ENCODE peak calls at places on chromosomes 16 and 17, in ten cellular contexts. G is MM.1S, M is neural progenitor cell, P is GM23248, Z is neuronal stem cell, C is fibroblast of lung, E is Karpas-422, B is colonic mucosa, S is endodermal cell, V is adipocyte. W is an unnamed sample.

GRCh38 chr17:77863814-77864161 is 94.7 kb upstream of the TNRC6C start:
- DNase-seq in G (peak), M (no peak), P (peak), Z (no peak), C (no peak), E (no peak), B (peak), S (peak), V (no peak), W (no peak)

GRCh38 chr16:31427441-31428276 is 501 bp downstream of the COX6A2 start:
- DNase-seq in G (no peak), M (no peak), P (peak), Z (no peak), C (peak), E (no peak), B (peak), S (peak), V (no peak), W (no peak)

GRCh38 chr16:57113042-57113453 is 20.7 kb downstream of the CPNE2 start:
- DNase-seq in G (no peak), M (no peak), P (peak), Z (no peak), C (peak), E (no peak), B (no peak), S (no peak), V (peak), W (no peak)

GRCh38 chr16:69311533-69312388 is 611 bp downstream of the VPS4A start:
- DNase-seq in G (peak), M (peak), P (peak), Z (peak), C (peak), E (peak), B (peak), S (peak), V (peak), W (no peak)

GRCh38 chr17:29784661-29785060 is 145.4 kb downstream of the SSH2 start:
- DNase-seq in G (no peak), M (no peak), P (peak), Z (no peak), C (peak), E (no peak), B (no peak), S (no peak), V (peak), W (no peak)

GRCh38 chr16:56691885-56692284 is 9.6 kb downstream of the MT1X start:
- DNase-seq in G (no peak), M (no peak), P (peak), Z (no peak), C (no peak), E (no peak), B (peak), S (peak), V (no peak), W (no peak)

GRCh38 chr17:72097144-72097543 is 23.7 kb upstream of the SOX9 start:
- DNase-seq in G (no peak), M (no peak), P (peak), Z (no peak), C (no peak), E (no peak), B (no peak), S (peak), V (no peak), W (no peak)

GRCh38 chr17:8133398-8133797 is 9.5 kb upstream of the HES7 start:
- DNase-seq in G (no peak), M (peak), P (no peak), Z (no peak), C (no peak), E (no peak), B (no peak), S (peak), V (no peak), W (no peak)

GRCh38 chr16:56916571-56917403 is 15.2 kb upstream of the HERPUD1 start:
- DNase-seq in G (peak), M (no peak), P (no peak), Z (no peak), C (no peak), E (peak), B (no peak), S (no peak), V (no peak), W (no peak)

GRCh38 chr16:8804313-8804712 is 6.7 kb downstream of the PMM2 start:
- DNase-seq in G (no peak), M (no peak), P (no peak), Z (no peak), C (no peak), E (no peak), B (no peak), S (no peak), V (no peak), W (no peak)

GRCh38 chr17:7912927-7913524 is 3.1 kb downstream of the RNF227 start:
- DNase-seq in G (peak), M (peak), P (peak), Z (peak), C (peak), E (peak), B (peak), S (peak), V (peak), W (no peak)

GRCh38 chr16:50284131-50284911 is 18.0 kb downstream of the ADCY7 start:
- DNase-seq in G (no peak), M (no peak), P (peak), Z (no peak), C (no peak), E (peak), B (peak), S (no peak), V (no peak), W (no peak)

GRCh38 chr16:10528635-10529034 is 51.8 kb downstream of the EMP2 start:
- DNase-seq in G (no peak), M (no peak), P (no peak), Z (no peak), C (no peak), E (no peak), B (no peak), S (no peak), V (no peak), W (no peak)

GRCh38 chr17:33970271-33970670 is 284.8 kb upstream of the CCL2 start:
- DNase-seq in G (no peak), M (peak), P (no peak), Z (no peak), C (no peak), E (no peak), B (no peak), S (no peak), V (no peak), W (no peak)

GRCh38 chr17:51258756-51259573 is 884 bp downstream of the MBTD1 start:
- DNase-seq in G (no peak), M (no peak), P (peak), Z (no peak), C (no peak), E (peak), B (peak), S (peak), V (peak), W (no peak)

GRCh38 chr17:67994827-67995567 is 1.3 kb downstream of the C17orf58 start:
- DNase-seq in G (no peak), M (no peak), P (peak), Z (peak), C (peak), E (no peak), B (peak), S (peak), V (peak), W (no peak)

GRCh38 chr16:61957075-61957474 is 79.2 kb downstream of the CDH8 start:
- DNase-seq in G (no peak), M (peak), P (no peak), Z (peak), C (no peak), E (no peak), B (no peak), S (no peak), V (no peak), W (no peak)

GRCh38 chr17:19384723-19385391 is 2.1 kb downstream of the MFAP4 start:
- DNase-seq in G (no peak), M (no peak), P (peak), Z (no peak), C (peak), E (no peak), B (peak), S (no peak), V (peak), W (peak)

GRCh38 chr16:78903237-78903636 is 697.3 kb downstream of the MAF start:
- DNase-seq in G (no peak), M (no peak), P (no peak), Z (no peak), C (no peak), E (no peak), B (no peak), S (no peak), V (no peak), W (no peak)

GRCh38 chr17:69523252-69523861 is 108.9 kb downstream of the MAP2K6 start:
- DNase-seq in G (peak), M (peak), P (peak), Z (peak), C (peak), E (peak), B (peak), S (peak), V (peak), W (peak)

GRCh38 chr17:43092891-43093290 is 32.3 kb downstream of the BRCA1 start:
- DNase-seq in G (no peak), M (no peak), P (peak), Z (no peak), C (no peak), E (no peak), B (no peak), S (no peak), V (peak), W (no peak)

GRCh38 chr17:45319239-45319703 is 2.5 kb upstream of the MAP3K14 start:
- DNase-seq in G (no peak), M (no peak), P (peak), Z (no peak), C (peak), E (no peak), B (peak), S (peak), V (peak), W (no peak)

GRCh38 chr17:42072323-42073187 is 22.2 kb upstream of the C17orf113 start:
- DNase-seq in G (no peak), M (peak), P (peak), Z (no peak), C (no peak), E (no peak), B (no peak), S (peak), V (peak), W (no peak)

GRCh38 chr16:2001035-2001434 is 8.6 kb downstream of the ZNF598 start:
- DNase-seq in G (no peak), M (no peak), P (no peak), Z (no peak), C (no peak), E (no peak), B (no peak), S (no peak), V (no peak), W (no peak)

GRCh38 chr16:5382484-5382883 is 284.9 kb upstream of the EEF2KMT start:
- DNase-seq in G (no peak), M (no peak), P (no peak), Z (no peak), C (no peak), E (no peak), B (no peak), S (no peak), V (no peak), W (no peak)

GRCh38 chr17:82865996-82866395 is 26.2 kb upstream of the ZNF750 start:
- DNase-seq in G (no peak), M (no peak), P (no peak), Z (no peak), C (no peak), E (no peak), B (no peak), S (no peak), V (no peak), W (no peak)

GRCh38 chr16:29151317-29151716 is 166.5 kb downstream of the LAT start:
- DNase-seq in G (no peak), M (no peak), P (no peak), Z (no peak), C (no peak), E (no peak), B (no peak), S (no peak), V (no peak), W (no peak)

GRCh38 chr16:20311548-20311947 is 15.8 kb downstream of the GP2 start:
- DNase-seq in G (no peak), M (no peak), P (no peak), Z (no peak), C (no peak), E (no peak), B (no peak), S (no peak), V (no peak), W (no peak)

GRCh38 chr17:7893226-7893880 is 4.8 kb downstream of the CHD3 start:
- DNase-seq in G (no peak), M (no peak), P (no peak), Z (no peak), C (peak), E (no peak), B (no peak), S (peak), V (no peak), W (no peak)

GRCh38 chr17:41985919-41986318 is 19.3 kb downstream of the CNP start:
- DNase-seq in G (no peak), M (no peak), P (no peak), Z (no peak), C (no peak), E (no peak), B (no peak), S (no peak), V (no peak), W (no peak)

DNA sequence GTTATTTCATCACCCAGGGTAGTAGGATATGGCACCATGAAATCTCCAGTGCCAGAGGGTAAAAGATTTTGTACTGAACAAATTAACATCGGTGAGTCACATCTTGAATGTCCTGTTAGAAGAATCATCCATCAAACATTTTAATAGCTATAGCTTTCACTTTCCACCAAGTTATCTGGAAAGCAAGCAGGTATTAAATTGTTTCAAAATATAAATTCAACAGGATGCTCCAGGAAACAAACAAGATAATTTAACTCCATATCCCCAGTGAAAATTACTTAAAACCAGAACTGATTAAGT is 2.4 kb downstream of the VEZF1 start:
- DNase-seq in G (no peak), M (no peak), P (peak), Z (no peak), C (peak), E (no peak), B (no peak), S (no peak), V (peak), W (no peak)
- H3K9ac ChIP-seq in G (no peak), M (no peak), P (peak), Z (no peak), C (no peak), E (peak), B (peak), S (no peak), V (peak), W (peak)

GRCh38 chr17:63309021-63309420 is 137.1 kb downstream of the CYB561 start:
- DNase-seq in G (no peak), M (no peak), P (peak), Z (no peak), C (peak), E (no peak), B (no peak), S (no peak), V (peak), W (no peak)

GRCh38 chr17:63308272-63308671 is 137.8 kb downstream of the CYB561 start:
- DNase-seq in G (no peak), M (no peak), P (no peak), Z (no peak), C (no peak), E (no peak), B (no peak), S (no peak), V (no peak), W (no peak)

GRCh38 chr17:63305857-63306256 is 140.2 kb downstream of the CYB561 start:
- DNase-seq in G (no peak), M (no peak), P (no peak), Z (no peak), C (no peak), E (no peak), B (no peak), S (no peak), V (no peak), W (no peak)

GRCh38 chr17:63306855-63307254 is 139.3 kb downstream of the CYB561 start:
- DNase-seq in G (no peak), M (no peak), P (no peak), Z (no peak), C (no peak), E (no peak), B (no peak), S (no peak), V (no peak), W (no peak)

GRCh38 chr17:63304704-63305261 is 141.3 kb downstream of the CYB561 start:
- DNase-seq in G (no peak), M (peak), P (no peak), Z (no peak), C (no peak), E (no peak), B (no peak), S (peak), V (no peak), W (no peak)
- H3K9ac ChIP-seq in G (no peak), M (no peak), P (no peak), Z (peak), C (no peak), E (no peak), B (no peak), S (no peak), V (no peak), W (no peak)

DNA sequence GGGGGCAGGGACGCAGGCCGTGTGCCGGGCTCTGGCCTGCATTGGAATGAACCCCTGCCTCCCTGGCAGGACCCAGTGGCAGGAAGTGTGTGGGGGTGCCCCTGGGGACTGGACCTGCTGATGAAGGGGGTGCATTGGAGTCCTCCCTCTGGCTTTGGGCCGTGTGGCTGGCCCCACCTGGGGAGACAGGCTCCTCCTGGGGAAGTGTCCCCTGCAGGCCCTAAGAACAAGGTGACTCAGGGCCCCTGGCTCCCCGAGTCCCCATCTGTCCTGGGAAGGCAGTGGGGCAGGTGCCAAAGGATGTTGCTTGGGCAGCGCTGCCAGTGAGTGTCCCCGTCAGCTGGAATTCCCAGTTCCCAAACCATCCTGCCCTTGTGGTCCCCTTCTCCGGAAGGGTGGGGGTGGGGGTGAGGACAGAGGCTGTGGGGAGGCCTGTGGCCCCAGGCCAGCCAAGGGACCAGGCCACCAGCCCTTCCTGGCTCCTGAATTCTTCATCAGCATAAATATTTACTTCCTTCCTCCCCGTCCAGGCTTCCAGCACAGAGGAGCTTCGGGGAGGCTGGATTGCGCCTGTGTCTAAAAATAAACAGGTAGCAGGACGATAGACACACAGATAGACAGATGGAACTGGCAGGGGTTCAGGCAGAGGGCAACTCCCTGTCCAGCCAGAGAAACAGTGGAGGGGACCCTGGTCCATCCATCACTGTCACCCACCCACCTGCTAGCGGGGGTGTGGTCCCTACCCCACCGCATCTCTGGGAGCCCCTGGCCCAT is 12.9 kb downstream of the GLIS2 start:
- DNase-seq in G (no peak), M (no peak), P (no peak), Z (no peak), C (no peak), E (no peak), B (no peak), S (no peak), V (no peak), W (no peak)
- H3K9ac ChIP-seq in G (no peak), M (no peak), P (peak), Z (peak), C (peak), E (peak), B (peak), S (no peak), V (peak), W (no peak)

DNA sequence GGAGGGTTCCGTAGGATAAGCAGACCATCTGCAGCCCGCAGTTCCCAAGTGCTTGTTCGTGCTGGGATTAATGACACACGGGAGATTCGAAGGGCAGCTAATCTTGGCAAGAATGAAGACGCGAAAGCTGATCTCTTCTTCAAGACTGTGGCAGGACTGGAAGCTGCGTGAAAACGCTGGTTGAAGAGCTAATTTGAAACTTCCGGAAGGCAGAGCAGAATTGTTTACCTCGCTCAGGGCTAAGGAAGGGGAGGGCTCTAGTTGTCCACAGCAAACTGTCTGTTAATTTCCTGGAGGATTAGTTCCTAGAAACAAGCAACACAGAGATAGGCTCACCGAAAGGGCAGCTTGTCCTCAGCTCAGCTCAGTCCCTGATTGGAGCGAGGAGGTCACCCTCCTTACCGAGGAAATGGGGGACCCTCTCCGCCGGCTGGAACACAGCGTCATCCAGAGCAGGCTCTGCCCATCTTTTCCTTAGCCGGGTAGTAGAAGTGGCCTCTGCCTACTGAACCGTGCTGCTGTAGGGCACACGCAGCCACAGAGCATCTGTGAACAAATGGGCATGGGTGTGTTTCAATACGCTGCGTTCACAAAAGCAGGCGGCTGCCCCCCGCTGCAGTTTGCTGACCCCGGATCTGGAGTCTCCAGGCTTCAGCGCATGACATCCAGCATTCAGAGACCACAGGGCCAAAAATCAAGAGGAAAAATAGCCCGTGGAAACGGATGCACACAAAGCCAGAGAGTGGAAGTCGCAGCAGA is 16.7 kb upstream of the BAIAP2 start:
- DNase-seq in G (peak), M (peak), P (peak), Z (peak), C (peak), E (no peak), B (peak), S (no peak), V (peak), W (no peak)
- H3K9ac ChIP-seq in G (peak), M (no peak), P (peak), Z (no peak), C (peak), E (no peak), B (peak), S (no peak), V (peak), W (peak)

GRCh38 chr16:82241469-82242052 is 71.5 kb upstream of the MPHOSPH6 start:
- DNase-seq in G (no peak), M (no peak), P (no peak), Z (no peak), C (no peak), E (no peak), B (no peak), S (peak), V (no peak), W (no peak)

GRCh38 chr16:82240111-82240510 is 70.1 kb upstream of the MPHOSPH6 start:
- DNase-seq in G (no peak), M (no peak), P (peak), Z (no peak), C (no peak), E (no peak), B (no peak), S (no peak), V (no peak), W (no peak)

GRCh38 chr16:82236875-82237274 is 66.9 kb upstream of the MPHOSPH6 start:
- DNase-seq in G (no peak), M (no peak), P (no peak), Z (no peak), C (no peak), E (no peak), B (no peak), S (no peak), V (no peak), W (no peak)

GRCh38 chr16:82232806-82233205 is 62.8 kb upstream of the MPHOSPH6 start:
- DNase-seq in G (no peak), M (no peak), P (no peak), Z (no peak), C (no peak), E (no peak), B (no peak), S (no peak), V (no peak), W (no peak)

DNA sequence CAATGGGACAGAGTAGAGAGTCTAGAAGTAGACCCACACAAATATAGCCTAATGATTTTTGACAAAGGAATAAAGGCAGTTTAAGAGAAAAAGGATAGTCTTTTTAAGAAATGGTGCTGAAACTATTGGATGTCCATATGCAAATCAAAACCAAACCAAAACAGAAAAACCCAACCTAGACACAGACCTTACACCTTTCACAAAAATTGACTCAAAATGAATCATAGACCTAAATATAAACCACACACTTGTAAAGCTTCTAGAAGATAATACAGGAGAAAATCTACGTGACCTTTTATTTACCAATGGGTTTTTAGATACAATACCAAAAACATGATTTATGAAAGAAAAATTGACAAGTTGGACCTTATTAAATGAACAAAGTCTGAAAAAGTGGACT is 66.4 kb upstream of the MPHOSPH6 start:
- DNase-seq in G (no peak), M (no peak), P (no peak), Z (no peak), C (no peak), E (no peak), B (no peak), S (no peak), V (no peak), W (no peak)
- H3K9ac ChIP-seq in G (no peak), M (no peak), P (no peak), Z (no peak), C (no peak), E (no peak), B (no peak), S (no peak), V (no peak), W (no peak)

W was measured in SK-N-MC.